ENCODE peak calls at places on chromosomes 11 and 22, in ten cellular contexts. J, V, Q, E, R, N, B, F, O and G are unnamed samples.

GRCh38 chr22:28025333-28025732 is 106.3 kb upstream of the PITPNB start:
- DNase-seq in J (no peak), V (no peak), Q (no peak), E (no peak), R (no peak), N (no peak), B (no peak), F (no peak), O (no peak), G (no peak)

GRCh38 chr22:28883917-28884753 is 763 bp downstream of the ZNRF3 start:
- DNase-seq in J (peak; percentile 36), V (peak; percentile 46), Q (peak; percentile 37), E (no peak), R (peak; percentile 30), N (no peak), B (peak; percentile 26), F (peak; percentile 18), O (no peak), G (peak; percentile 63)

GRCh38 chr11:59289782-59290181 is 68.9 kb upstream of the OR5AN1 start:
- DNase-seq in J (no peak), V (no peak), Q (no peak), E (no peak), R (no peak), N (no peak), B (no peak), F (no peak), O (no peak), G (no peak)

GRCh38 chr22:45200862-45201511 is 37.3 kb downstream of the NUP50 start:
- DNase-seq in J (no peak), V (peak; percentile 71), Q (no peak), E (no peak), R (no peak), N (no peak), B (no peak), F (no peak), O (no peak), G (peak; percentile 9)

GRCh38 chr22:45830531-45831245 is 146.3 kb downstream of the WNT7B start:
- DNase-seq in J (no peak), V (peak; percentile 64), Q (no peak), E (no peak), R (no peak), N (no peak), B (no peak), F (no peak), O (no peak), G (peak; percentile 6)

GRCh38 chr11:100719809-100720221 is 32.7 kb downstream of the ARHGAP42 start:
- DNase-seq in J (peak; percentile 76), V (peak; percentile 80), Q (peak; percentile 89), E (peak; percentile 79), R (peak; percentile 72), N (peak; percentile 17), B (no peak), F (peak; percentile 5), O (peak; percentile 64), G (peak; percentile 74)

GRCh38 chr22:42364641-42365336 is 67.4 kb downstream of the NFAM1 start:
- DNase-seq in J (no peak), V (peak; percentile 40), Q (peak; percentile 31), E (no peak), R (peak; percentile 91), N (peak; percentile 74), B (no peak), F (no peak), O (peak; percentile 23), G (no peak)

GRCh38 chr22:27213291-27213690 is 555.9 kb downstream of the MIAT start:
- DNase-seq in J (no peak), V (no peak), Q (peak; percentile 35), E (no peak), R (no peak), N (no peak), B (no peak), F (no peak), O (no peak), G (no peak)

GRCh38 chr11:11963842-11964773 is 44.3 kb downstream of the DKK3 start:
- DNase-seq in J (no peak), V (no peak), Q (no peak), E (peak; percentile 7), R (no peak), N (no peak), B (no peak), F (no peak), O (no peak), G (no peak)

GRCh38 chr22:23357028-23357427 is 176.7 kb downstream of the BCR start:
- DNase-seq in J (no peak), V (no peak), Q (no peak), E (no peak), R (no peak), N (no peak), B (no peak), F (no peak), O (no peak), G (no peak)

GRCh38 chr11:73629907-73630306 is 16.5 kb upstream of the PLEKHB1 start:
- DNase-seq in J (no peak), V (no peak), Q (no peak), E (no peak), R (no peak), N (no peak), B (no peak), F (no peak), O (no peak), G (no peak)

GRCh38 chr22:38273135-38273761 is 438 bp upstream of the TMEM184B start:
- DNase-seq in J (no peak), V (no peak), Q (no peak), E (no peak), R (no peak), N (no peak), B (no peak), F (peak; percentile 13), O (no peak), G (peak; percentile 7)

GRCh38 chr22:23395476-23396361 is 184.4 kb downstream of the IGLL1 start:
- DNase-seq in J (no peak), V (no peak), Q (no peak), E (no peak), R (no peak), N (no peak), B (no peak), F (no peak), O (no peak), G (no peak)

GRCh38 chr22:33109532-33110148 is 51.5 kb upstream of the SYN3 start:
- DNase-seq in J (no peak), V (no peak), Q (no peak), E (no peak), R (no peak), N (peak; percentile 38), B (no peak), F (no peak), O (no peak), G (no peak)

GRCh38 chr11:122851366-122852011 is 13.2 kb downstream of the CRTAM start:
- DNase-seq in J (no peak), V (no peak), Q (no peak), E (no peak), R (no peak), N (no peak), B (peak; percentile 47), F (no peak), O (no peak), G (no peak)

GRCh38 chr11:3939211-3939610 is 83.7 kb downstream of the STIM1 start:
- DNase-seq in J (peak; percentile 71), V (peak; percentile 92), Q (peak; percentile 94), E (no peak), R (no peak), N (no peak), B (no peak), F (no peak), O (no peak), G (peak; percentile 49)

GRCh38 chr11:64809781-64810241 is 540 bp downstream of the MEN1 start:
- DNase-seq in J (peak; percentile 5), V (peak; percentile 10), Q (no peak), E (peak; percentile 43), R (peak; percentile 29), N (no peak), B (peak; percentile 36), F (peak; percentile 20), O (no peak), G (peak; percentile 62)

GRCh38 chr22:46070722-46071450 is 79.4 kb upstream of the PPARA start:
- DNase-seq in J (peak; percentile 67), V (no peak), Q (peak; percentile 72), E (peak; percentile 71), R (peak; percentile 91), N (peak; percentile 87), B (peak; percentile 36), F (peak; percentile 81), O (peak; percentile 72), G (no peak)

GRCh38 chr11:119351232-119351631 is 4.7 kb upstream of the MFRP start:
- DNase-seq in J (no peak), V (no peak), Q (no peak), E (no peak), R (no peak), N (no peak), B (no peak), F (no peak), O (no peak), G (no peak)

GRCh38 chr11:124891390-124891861 is 6.2 kb downstream of the ROBO4 start:
- DNase-seq in J (no peak), V (no peak), Q (no peak), E (no peak), R (no peak), N (no peak), B (no peak), F (no peak), O (no peak), G (no peak)